ENCODE peak calls at places on chromosome 10, in five cellular contexts. Y is WTC11, U is GM12878, I is HCT116, R is A549. L is an unnamed sample.

GRCh38 chr10:80382989-80383388 is 25.4 kb upstream of the PRXL2A start:
- DNase-seq in Y (peak; percentile 44), U (peak; percentile 19), I (peak; percentile 49), R (peak; percentile 36), L (no peak)

GRCh38 chr10:126215767-126216166 is 172.5 kb downstream of the ADAM12 start:
- DNase-seq in Y (no peak), U (no peak), I (no peak), R (no peak), L (no peak)

GRCh38 chr10:114304566-114305421 is 65.7 kb downstream of the VWA2 start:
- DNase-seq in Y (peak; percentile 86), U (no peak), I (no peak), R (no peak), L (peak; percentile 86)

GRCh38 chr10:109593686-109594085 is 329.6 kb downstream of the XPNPEP1 start:
- DNase-seq in Y (no peak), U (no peak), I (no peak), R (no peak), L (no peak)

GRCh38 chr10:96419351-96419750 is 60.5 kb upstream of the OPALIN start:
- DNase-seq in Y (no peak), U (no peak), I (no peak), R (no peak), L (no peak)

GRCh38 chr10:79239930-79240713 is 107.1 kb upstream of the PPIF start:
- DNase-seq in Y (peak; percentile 70), U (no peak), I (no peak), R (no peak), L (peak; percentile 77)

GRCh38 chr10:89352039-89352597 is 24.3 kb downstream of the IFIT3 start:
- DNase-seq in Y (no peak), U (no peak), I (peak; percentile 24), R (peak; percentile 62), L (no peak)

GRCh38 chr10:63166742-63167258 is 33.7 kb downstream of the NRBF2 start:
- DNase-seq in Y (no peak), U (peak; percentile 33), I (peak; percentile 64), R (peak; percentile 31), L (no peak)

GRCh38 chr10:64733980-64734379 is 1212.8 kb downstream of the REEP3 start:
- DNase-seq in Y (peak; percentile 13), U (no peak), I (peak; percentile 33), R (peak; percentile 6), L (no peak)

GRCh38 chr10:86167762-86168128 is 198.8 kb downstream of the GRID1 start:
- DNase-seq in Y (no peak), U (no peak), I (no peak), R (no peak), L (no peak)

GRCh38 chr10:104650072-104650471 is 9.0 kb downstream of the SORCS3 start:
- DNase-seq in Y (no peak), U (no peak), I (no peak), R (no peak), L (no peak)
- TF ChIP-seq CTCF in Y (no peak), U (no peak), I (peak; percentile 50), R (no peak), L (no peak)

GRCh38 chr10:14586901-14587300 is 187.8 kb downstream of the FAM107B start:
- DNase-seq in Y (no peak), U (no peak), I (no peak), R (no peak), L (no peak)

GRCh38 chr10:14583967-14584366 is 190.7 kb downstream of the FAM107B start:
- DNase-seq in Y (no peak), U (no peak), I (no peak), R (no peak), L (no peak)

GRCh38 chr10:14583252-14583651 is 191.4 kb downstream of the FAM107B start:
- DNase-seq in Y (no peak), U (no peak), I (no peak), R (no peak), L (no peak)

GRCh38 chr10:14585287-14586193 is 189.2 kb downstream of the FAM107B start:
- DNase-seq in Y (no peak), U (no peak), I (no peak), R (no peak), L (no peak)

GRCh38 chr10:14584643-14585042 is 190.1 kb downstream of the FAM107B start:
- DNase-seq in Y (no peak), U (no peak), I (no peak), R (no peak), L (no peak)
- TF ChIP-seq MAX in Y (no peak), U (no peak), I (no peak), R (no peak), L (no peak)

DNA sequence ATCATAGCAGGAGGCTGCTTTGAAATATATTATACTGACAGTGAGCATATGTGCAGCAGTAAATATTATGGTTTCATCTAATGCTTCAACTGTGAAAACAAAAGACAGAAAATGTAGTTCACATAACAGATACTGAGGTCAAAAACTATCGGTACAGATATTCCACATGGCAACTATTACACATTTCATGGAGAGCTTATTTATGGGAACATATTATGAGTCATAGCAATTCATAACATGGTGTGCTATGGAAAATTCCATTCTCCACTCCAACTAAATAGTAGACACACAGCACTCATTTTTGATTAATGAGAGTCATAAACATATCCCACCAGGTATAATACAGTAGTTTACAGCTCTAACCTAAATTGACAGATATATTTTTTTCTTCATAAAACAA is 475.5 kb upstream of the KLF6 start:
- DNase-seq in Y (no peak), U (no peak), I (no peak), R (no peak), L (no peak)
- TF ChIP-seq CTCF in Y (no peak), U (no peak), I (no peak), R (no peak), L (no peak)

GRCh38 chr10:1255166-1255565 is 199.0 kb downstream of the WDR37 start:
- DNase-seq in Y (no peak), U (no peak), I (no peak), R (no peak), L (no peak)

GRCh38 chr10:1257226-1257625 is 201.0 kb downstream of the WDR37 start:
- DNase-seq in Y (no peak), U (no peak), I (no peak), R (no peak), L (no peak)

GRCh38 chr10:1255600-1255999 is 199.4 kb downstream of the WDR37 start:
- DNase-seq in Y (no peak), U (no peak), I (no peak), R (no peak), L (no peak)

GRCh38 chr10:1253476-1254353 is 197.5 kb downstream of the WDR37 start:
- DNase-seq in Y (no peak), U (no peak), I (no peak), R (no peak), L (no peak)

GRCh38 chr10:1256139-1256720 is 200.0 kb downstream of the WDR37 start:
- DNase-seq in Y (no peak), U (no peak), I (no peak), R (no peak), L (no peak)
- TF ChIP-seq MAX in Y (no peak), U (no peak), I (no peak), R (no peak), L (no peak)

DNA sequence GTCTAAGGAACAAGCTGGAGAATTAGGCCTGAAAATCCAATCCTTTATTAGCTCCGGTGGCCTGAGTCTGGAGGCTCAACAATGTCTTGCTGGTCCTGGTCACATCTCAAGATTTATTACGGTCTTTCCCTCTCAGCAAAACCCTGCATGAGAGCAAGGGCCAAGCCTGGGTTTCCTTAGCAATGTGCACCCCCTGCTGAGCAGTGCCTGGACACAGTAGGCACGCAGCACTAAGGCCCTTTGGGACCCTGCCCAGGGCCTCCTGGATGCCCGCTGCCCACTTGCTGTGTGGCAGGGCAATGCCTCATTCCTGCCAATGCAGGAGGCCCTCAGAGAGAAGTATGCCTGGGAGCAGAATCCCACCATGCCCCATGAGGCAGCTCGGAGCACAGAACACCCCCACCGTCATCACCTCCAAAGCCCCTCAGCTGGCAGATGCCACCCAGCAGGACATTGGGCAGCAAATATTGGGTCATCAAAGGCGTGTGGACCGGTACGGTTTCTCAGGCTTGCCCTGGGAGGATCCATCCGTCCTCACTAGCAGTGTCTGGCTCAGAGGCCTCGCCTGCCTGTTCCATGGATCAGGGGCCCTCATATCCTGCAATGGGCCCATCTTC is 156.4 kb downstream of the OAT start:
- DNase-seq in Y (no peak), U (no peak), I (no peak), R (no peak), L (no peak)
- TF ChIP-seq CTCF in Y (no peak), U (no peak), I (no peak), R (no peak), L (no peak)

DNA sequence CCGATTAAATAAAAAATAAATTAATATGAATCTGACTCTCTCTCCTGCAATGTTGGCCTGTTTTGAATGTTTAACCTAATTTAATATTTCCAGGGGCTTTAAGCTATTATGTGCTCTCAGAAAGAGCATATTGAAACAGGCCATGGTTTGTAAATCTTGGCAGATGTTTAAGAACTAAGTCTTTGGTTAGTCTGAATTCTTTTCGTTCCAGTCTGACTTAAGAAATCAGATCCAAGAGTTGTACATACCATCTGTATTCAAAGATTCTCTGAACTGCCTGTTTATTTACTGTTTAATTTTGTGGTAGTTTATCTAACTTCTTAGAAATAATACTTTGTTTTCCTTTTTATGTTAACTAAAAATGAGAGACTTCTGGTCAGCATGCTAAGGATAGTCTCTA is 237.9 kb upstream of the CSTF2T start:
- DNase-seq in Y (no peak), U (no peak), I (no peak), R (no peak), L (no peak)
- TF ChIP-seq MAX in Y (no peak), U (no peak), I (no peak), R (no peak), L (no peak)

GRCh38 chr10:94198324-94198723 is 164.4 kb downstream of the NOC3L start:
- DNase-seq in Y (no peak), U (no peak), I (no peak), R (no peak), L (no peak)

GRCh38 chr10:94194256-94194655 is 168.5 kb downstream of the NOC3L start:
- DNase-seq in Y (no peak), U (no peak), I (no peak), R (no peak), L (no peak)

GRCh38 chr10:94197241-94197640 is 165.5 kb downstream of the NOC3L start:
- DNase-seq in Y (no peak), U (no peak), I (no peak), R (no peak), L (no peak)

GRCh38 chr10:94200148-94200846 is 162.4 kb downstream of the NOC3L start:
- DNase-seq in Y (no peak), U (no peak), I (no peak), R (no peak), L (no peak)

DNA sequence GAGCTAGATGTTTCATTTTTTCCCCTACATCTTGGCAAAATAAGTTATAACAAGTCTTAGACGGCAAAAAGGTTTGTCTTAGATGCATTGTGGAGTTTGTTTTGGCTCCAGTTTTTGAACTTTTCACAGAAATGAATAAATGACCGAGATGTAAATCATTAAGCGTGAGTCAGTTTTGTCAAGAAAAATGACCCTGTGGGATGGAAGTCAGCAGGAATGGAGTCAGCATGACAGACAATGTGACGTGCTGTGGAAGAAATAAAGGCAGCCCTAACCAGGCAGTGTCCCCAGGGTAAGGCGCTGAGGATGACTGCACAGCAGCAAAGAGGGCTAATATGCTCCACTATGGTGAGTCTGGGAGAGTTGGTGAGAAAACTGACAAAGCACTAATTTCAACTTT is 163.2 kb downstream of the NOC3L start:
- DNase-seq in Y (no peak), U (no peak), I (no peak), R (no peak), L (no peak)
- TF ChIP-seq CTCF in Y (no peak), U (no peak), I (no peak), R (no peak), L (no peak)

GRCh38 chr10:70603439-70603778 is 868 bp upstream of the PRF1 start:
- DNase-seq in Y (no peak), U (no peak), I (no peak), R (no peak), L (no peak)
- TF ChIP-seq MAX in Y (no peak), U (no peak), I (no peak), R (no peak), L (no peak)

GRCh38 chr10:73398024-73398423 is 15.8 kb downstream of the ANXA7 start:
- DNase-seq in Y (peak; percentile 67), U (no peak), I (no peak), R (peak; percentile 28), L (peak; percentile 67)
- TF ChIP-seq CTCF in Y (peak; percentile 34), U (peak; percentile 20), I (peak; percentile 64), R (peak; percentile 35), L (peak; percentile 66)